ENCODE peak calls at places on chromosomes 4 and X, in six cellular contexts. One of them, this sample, is unnamed. For H3K4me1, the result is how much of the 10 kb centered on the place peaks cover.

GRCh38 chrX:12319955-12320354 is 181.7 kb downstream of the FRMPD4 start:
- DNase-seq in transverse colon: no peak
- DNase-seq in uterus: no peak
- DNase-seq in CD4-positive, CD25-positive, alpha-beta regulatory T cell: no peak
- DNase-seq in suprapubic skin: no peak
- DNase-seq in IMR-90: no peak
- DNase-seq in this sample: no peak

GRCh38 chr4:54234497-54235205 is 5.6 kb downstream of the PDGFRA start:
- DNase-seq in transverse colon: no peak
- DNase-seq in uterus: no peak
- DNase-seq in CD4-positive, CD25-positive, alpha-beta regulatory T cell: no peak
- DNase-seq in suprapubic skin: no peak
- DNase-seq in IMR-90: no peak
- DNase-seq in this sample: no peak

GRCh38 chr4:82515705-82516104 is 46.1 kb downstream of the TMEM150C start:
- DNase-seq in transverse colon: no peak
- DNase-seq in uterus: no peak
- DNase-seq in CD4-positive, CD25-positive, alpha-beta regulatory T cell: no peak
- DNase-seq in suprapubic skin: no peak
- DNase-seq in IMR-90: peak
- DNase-seq in this sample: no peak

GRCh38 chrX:115525486-115525885 is 35.5 kb upstream of the PLS3 start:
- DNase-seq in transverse colon: no peak
- DNase-seq in uterus: no peak
- DNase-seq in CD4-positive, CD25-positive, alpha-beta regulatory T cell: no peak
- DNase-seq in suprapubic skin: no peak
- DNase-seq in IMR-90: no peak
- DNase-seq in this sample: no peak

GRCh38 chr4:150072906-150073714 is 5.1 kb upstream of the DCLK2 start:
- DNase-seq in transverse colon: no peak
- DNase-seq in uterus: no peak
- DNase-seq in CD4-positive, CD25-positive, alpha-beta regulatory T cell: no peak
- DNase-seq in suprapubic skin: no peak
- DNase-seq in IMR-90: peak
- DNase-seq in this sample: no peak

GRCh38 chr4:169059294-169060201 is 49.5 kb upstream of the CBR4 start:
- DNase-seq in transverse colon: no peak
- DNase-seq in uterus: peak
- DNase-seq in CD4-positive, CD25-positive, alpha-beta regulatory T cell: no peak
- DNase-seq in suprapubic skin: peak
- DNase-seq in IMR-90: no peak
- DNase-seq in this sample: peak

GRCh38 chrX:137428777-137429564 is 137.0 kb upstream of the ZIC3 start:
- DNase-seq in transverse colon: no peak
- DNase-seq in uterus: no peak
- DNase-seq in CD4-positive, CD25-positive, alpha-beta regulatory T cell: no peak
- DNase-seq in suprapubic skin: no peak
- DNase-seq in IMR-90: no peak
- DNase-seq in this sample: no peak

GRCh38 chr4:13694256-13694655 is 66.7 kb upstream of the BOD1L1 start:
- DNase-seq in transverse colon: no peak
- DNase-seq in uterus: no peak
- DNase-seq in CD4-positive, CD25-positive, alpha-beta regulatory T cell: no peak
- DNase-seq in suprapubic skin: no peak
- DNase-seq in IMR-90: no peak
- DNase-seq in this sample: no peak

GRCh38 chr4:10020871-10021676 is at the start of gene SLC2A9:
- DNase-seq in transverse colon: peak
- DNase-seq in uterus: no peak
- DNase-seq in CD4-positive, CD25-positive, alpha-beta regulatory T cell: no peak
- DNase-seq in suprapubic skin: no peak
- DNase-seq in IMR-90: no peak
- DNase-seq in this sample: no peak

GRCh38 chr4:10020106-10020505 is 1.2 kb downstream of the SLC2A9 start:
- DNase-seq in transverse colon: no peak
- DNase-seq in uterus: no peak
- DNase-seq in CD4-positive, CD25-positive, alpha-beta regulatory T cell: no peak
- DNase-seq in suprapubic skin: no peak
- DNase-seq in IMR-90: no peak
- DNase-seq in this sample: no peak

GRCh38 chr4:10018818-10019438 is 2.4 kb downstream of the SLC2A9 start:
- DNase-seq in transverse colon: peak
- DNase-seq in uterus: peak
- DNase-seq in CD4-positive, CD25-positive, alpha-beta regulatory T cell: peak
- DNase-seq in suprapubic skin: peak
- DNase-seq in IMR-90: peak
- DNase-seq in this sample: peak

GRCh38 chr4:10017037-10017893 is 4.0 kb downstream of the SLC2A9 start:
- DNase-seq in transverse colon: no peak
- DNase-seq in uterus: no peak
- DNase-seq in CD4-positive, CD25-positive, alpha-beta regulatory T cell: no peak
- DNase-seq in suprapubic skin: no peak
- DNase-seq in IMR-90: no peak
- DNase-seq in this sample: no peak

GRCh38 chr4:10019521-10020051 is 1.7 kb downstream of the SLC2A9 start:
- DNase-seq in transverse colon: no peak
- DNase-seq in uterus: no peak
- DNase-seq in CD4-positive, CD25-positive, alpha-beta regulatory T cell: no peak
- DNase-seq in suprapubic skin: no peak
- DNase-seq in IMR-90: no peak
- DNase-seq in this sample: no peak
- H3K4me3 ChIP-seq in transverse colon: no peak
- H3K4me3 ChIP-seq in uterus: peak
- H3K4me3 ChIP-seq in CD4-positive, CD25-positive, alpha-beta regulatory T cell: peak
- H3K4me3 ChIP-seq in suprapubic skin: peak
- H3K4me3 ChIP-seq in IMR-90: no peak
- H3K4me3 ChIP-seq in this sample: peak

DNA sequence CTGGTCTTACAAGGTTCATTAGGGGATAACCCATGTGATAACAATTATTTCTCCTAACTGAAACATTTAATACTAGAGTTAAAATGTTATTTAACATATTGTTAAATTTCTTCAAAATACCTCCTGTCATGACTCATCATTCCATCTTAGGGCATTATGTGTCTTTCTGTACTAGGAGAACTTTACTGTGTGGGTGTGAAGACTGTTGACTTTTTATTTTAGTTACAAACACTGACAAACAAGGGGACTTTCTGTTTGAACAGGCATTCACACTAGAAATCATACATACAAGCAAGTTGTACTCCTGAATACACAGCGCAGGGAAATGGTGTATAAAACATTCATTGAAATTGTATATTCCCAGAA is 175.9 kb downstream of the FBXW7 start:
- DNase-seq in transverse colon: no peak
- DNase-seq in uterus: no peak
- DNase-seq in CD4-positive, CD25-positive, alpha-beta regulatory T cell: no peak
- DNase-seq in suprapubic skin: no peak
- DNase-seq in IMR-90: peak
- DNase-seq in this sample: no peak
- H3K4me1 ChIP-seq in transverse colon: under half
- H3K4me1 ChIP-seq in uterus: under half
- H3K4me1 ChIP-seq in CD4-positive, CD25-positive, alpha-beta regulatory T cell: under half
- H3K4me1 ChIP-seq in suprapubic skin: under half
- H3K4me1 ChIP-seq in IMR-90: under half
- H3K4me1 ChIP-seq in this sample: under half

DNA sequence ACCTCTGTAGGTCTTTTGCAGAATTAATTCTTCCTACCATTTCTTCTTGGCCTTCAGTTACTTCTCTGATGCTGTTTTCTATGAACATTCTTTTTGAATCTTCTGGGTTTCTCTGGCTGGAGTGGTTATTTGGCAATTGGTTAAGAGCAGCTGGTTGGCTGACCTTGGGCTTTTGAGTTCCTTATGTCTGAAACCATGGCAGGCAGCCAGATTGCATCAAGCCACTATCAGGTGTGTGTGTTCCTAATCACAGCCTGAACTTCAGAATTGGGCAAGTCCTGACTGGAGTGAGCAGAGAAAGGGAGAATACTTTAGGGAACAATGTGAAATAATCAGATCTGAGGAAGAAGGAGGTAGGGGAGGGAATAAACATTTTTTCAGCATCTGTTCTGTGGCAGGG is 90.2 kb downstream of the ARHGAP10 start:
- DNase-seq in transverse colon: peak
- DNase-seq in uterus: peak
- DNase-seq in CD4-positive, CD25-positive, alpha-beta regulatory T cell: no peak
- DNase-seq in suprapubic skin: peak
- DNase-seq in IMR-90: peak
- DNase-seq in this sample: no peak
- H3K4me3 ChIP-seq in transverse colon: no peak
- H3K4me3 ChIP-seq in uterus: no peak
- H3K4me3 ChIP-seq in CD4-positive, CD25-positive, alpha-beta regulatory T cell: no peak
- H3K4me3 ChIP-seq in suprapubic skin: no peak
- H3K4me3 ChIP-seq in IMR-90: no peak
- H3K4me3 ChIP-seq in this sample: no peak

DNA sequence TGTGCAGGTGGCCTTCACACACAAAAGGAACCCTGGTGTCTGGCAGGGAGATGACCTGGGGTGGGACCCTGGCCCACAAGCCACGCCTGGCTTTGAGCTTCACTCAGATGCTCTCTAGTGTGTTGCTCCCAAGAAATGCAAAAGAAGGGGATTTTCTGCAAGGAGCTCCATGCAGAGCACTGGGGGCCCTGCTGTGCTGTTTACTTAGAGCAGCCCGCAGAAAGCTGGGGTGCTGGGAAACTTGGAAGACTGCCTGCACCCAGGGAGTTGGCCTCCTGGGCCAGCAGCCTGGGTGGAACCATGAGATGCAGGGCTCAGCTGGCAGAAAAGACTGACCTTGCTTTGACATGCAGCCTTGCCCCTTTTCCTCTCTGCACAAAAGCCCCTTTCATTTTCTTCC is 613.1 kb downstream of the BCOR start:
- DNase-seq in transverse colon: no peak
- DNase-seq in uterus: no peak
- DNase-seq in CD4-positive, CD25-positive, alpha-beta regulatory T cell: no peak
- DNase-seq in suprapubic skin: no peak
- DNase-seq in IMR-90: no peak
- DNase-seq in this sample: no peak
- H3K4me1 ChIP-seq in transverse colon: under half
- H3K4me1 ChIP-seq in uterus: under half
- H3K4me1 ChIP-seq in CD4-positive, CD25-positive, alpha-beta regulatory T cell: under half
- H3K4me1 ChIP-seq in suprapubic skin: under half
- H3K4me1 ChIP-seq in IMR-90: under half
- H3K4me1 ChIP-seq in this sample: under half

GRCh38 chr4:100933628-100934027 is 413.7 kb downstream of the PPP3CA start:
- DNase-seq in transverse colon: no peak
- DNase-seq in uterus: no peak
- DNase-seq in CD4-positive, CD25-positive, alpha-beta regulatory T cell: no peak
- DNase-seq in suprapubic skin: no peak
- DNase-seq in IMR-90: peak
- DNase-seq in this sample: no peak

GRCh38 chr4:100938698-100939097 is 408.6 kb downstream of the PPP3CA start:
- DNase-seq in transverse colon: no peak
- DNase-seq in uterus: no peak
- DNase-seq in CD4-positive, CD25-positive, alpha-beta regulatory T cell: no peak
- DNase-seq in suprapubic skin: no peak
- DNase-seq in IMR-90: no peak
- DNase-seq in this sample: no peak

GRCh38 chr4:100935090-100935489 is 412.2 kb downstream of the PPP3CA start:
- DNase-seq in transverse colon: no peak
- DNase-seq in uterus: no peak
- DNase-seq in CD4-positive, CD25-positive, alpha-beta regulatory T cell: no peak
- DNase-seq in suprapubic skin: no peak
- DNase-seq in IMR-90: peak
- DNase-seq in this sample: no peak

DNA sequence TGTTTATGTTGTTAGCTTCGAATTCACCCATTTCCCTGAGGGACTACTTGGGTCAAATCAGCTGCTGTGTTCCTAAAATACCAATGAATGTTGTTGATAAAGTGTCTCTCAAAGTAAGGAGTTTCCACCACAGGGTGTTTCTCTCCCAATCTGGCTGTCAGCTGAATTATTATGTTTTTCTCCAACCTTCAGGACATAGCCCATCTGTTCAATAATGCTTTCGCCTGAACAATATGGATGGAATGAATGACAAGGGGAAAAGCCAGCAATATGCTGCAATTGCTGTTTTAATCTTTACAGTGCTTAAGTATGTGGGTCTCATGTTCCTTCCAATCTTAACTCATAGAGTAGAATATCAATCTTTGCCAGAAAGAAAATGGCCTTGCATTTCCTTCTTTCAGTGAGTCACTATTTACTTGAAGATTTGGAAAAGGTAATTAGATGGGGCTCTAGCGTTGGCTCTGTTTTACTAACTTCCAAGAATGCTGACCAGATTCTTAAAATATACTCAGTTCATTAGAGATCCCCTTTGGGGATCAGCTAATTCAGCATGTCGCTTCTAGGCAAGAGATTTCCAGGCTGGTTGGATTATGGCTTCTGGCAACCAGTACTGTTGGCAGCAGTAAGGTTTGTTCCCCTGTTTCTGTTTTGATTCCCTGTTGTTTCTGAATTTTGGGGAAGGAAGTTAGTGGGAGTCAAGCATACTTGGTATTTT is 410.5 kb downstream of the PPP3CA start:
- DNase-seq in transverse colon: no peak
- DNase-seq in uterus: no peak
- DNase-seq in CD4-positive, CD25-positive, alpha-beta regulatory T cell: no peak
- DNase-seq in suprapubic skin: no peak
- DNase-seq in IMR-90: no peak
- DNase-seq in this sample: no peak
- H3K4me3 ChIP-seq in transverse colon: no peak
- H3K4me3 ChIP-seq in uterus: no peak
- H3K4me3 ChIP-seq in CD4-positive, CD25-positive, alpha-beta regulatory T cell: no peak
- H3K4me3 ChIP-seq in suprapubic skin: no peak
- H3K4me3 ChIP-seq in IMR-90: no peak
- H3K4me3 ChIP-seq in this sample: no peak

GRCh38 chrX:71102292-71102691 is 4.2 kb downstream of the CXorf65 start:
- DNase-seq in transverse colon: no peak
- DNase-seq in uterus: no peak
- DNase-seq in CD4-positive, CD25-positive, alpha-beta regulatory T cell: no peak
- DNase-seq in suprapubic skin: no peak
- DNase-seq in IMR-90: no peak
- DNase-seq in this sample: no peak
- H3K4me1 ChIP-seq in transverse colon: under half
- H3K4me1 ChIP-seq in uterus: under half
- H3K4me1 ChIP-seq in CD4-positive, CD25-positive, alpha-beta regulatory T cell: half or more
- H3K4me1 ChIP-seq in suprapubic skin: under half
- H3K4me1 ChIP-seq in IMR-90: under half
- H3K4me1 ChIP-seq in this sample: under half

GRCh38 chrX:21375795-21376069 is 1.5 kb downstream of the CNKSR2 start:
- DNase-seq in transverse colon: no peak
- DNase-seq in uterus: no peak
- DNase-seq in CD4-positive, CD25-positive, alpha-beta regulatory T cell: no peak
- DNase-seq in suprapubic skin: no peak
- DNase-seq in IMR-90: no peak
- DNase-seq in this sample: no peak
- H3K4me3 ChIP-seq in transverse colon: no peak
- H3K4me3 ChIP-seq in uterus: no peak
- H3K4me3 ChIP-seq in CD4-positive, CD25-positive, alpha-beta regulatory T cell: peak
- H3K4me3 ChIP-seq in suprapubic skin: peak
- H3K4me3 ChIP-seq in IMR-90: no peak
- H3K4me3 ChIP-seq in this sample: peak

GRCh38 chr4:41205854-41206460 is 8.4 kb downstream of the APBB2 start:
- DNase-seq in transverse colon: no peak
- DNase-seq in uterus: no peak
- DNase-seq in CD4-positive, CD25-positive, alpha-beta regulatory T cell: no peak
- DNase-seq in suprapubic skin: no peak
- DNase-seq in IMR-90: peak
- DNase-seq in this sample: no peak
- H3K4me1 ChIP-seq in transverse colon: under half
- H3K4me1 ChIP-seq in uterus: under half
- H3K4me1 ChIP-seq in CD4-positive, CD25-positive, alpha-beta regulatory T cell: under half
- H3K4me1 ChIP-seq in suprapubic skin: under half
- H3K4me1 ChIP-seq in IMR-90: under half
- H3K4me1 ChIP-seq in this sample: half or more